ENCODE peak calls at places on chromosomes 11 and 22, in eight cellular contexts. V is ELF-1; Y is activated naive CD4-positive, alpha-beta T cell treated with anti-CD3 and anti-CD28 coated beads for 36 hours; P is thoracic aorta; T is neuronal stem cell; S is lower lobe of right lung; B is neural crest cell; C is stimulated activated CD4-positive, alpha-beta T cell treated with anti-CD3 and anti-CD28 coated beads, Interleukin-1b, Interleukin-23, amount 100 ng/mL, for 1 hour. Z is an unnamed sample.

GRCh38 chr22:49523374-49524008 is 304.2 kb downstream of the BRD1 start:
- DNase-seq in V (peak; percentile 36), Y (no peak), P (no peak), T (no peak), S (no peak), B (no peak), C (no peak), Z (no peak)

GRCh38 chr11:72617080-72617744 is 57.0 kb downstream of the PDE2A start:
- DNase-seq in V (no peak), Y (no peak), P (no peak), T (no peak), S (no peak), B (no peak), C (no peak), Z (no peak)

GRCh38 chr11:36249271-36249670 is 40.0 kb downstream of the COMMD9 start:
- DNase-seq in V (no peak), Y (no peak), P (no peak), T (no peak), S (no peak), B (no peak), C (no peak), Z (no peak)

GRCh38 chr11:130369141-130369691 is 54.5 kb upstream of the ZBTB44 start:
- DNase-seq in V (no peak), Y (no peak), P (no peak), T (no peak), S (no peak), B (no peak), C (no peak), Z (no peak)

GRCh38 chr11:95835768-95836488 is 45.6 kb downstream of the CEP57 start:
- DNase-seq in V (peak; percentile 63), Y (peak; percentile 77), P (peak; percentile 12), T (peak; percentile 72), S (peak; percentile 56), B (peak; percentile 57), C (peak; percentile 22), Z (peak; percentile 87)

GRCh38 chr22:24727218-24727851 is 47.2 kb downstream of the PIWIL3 start:
- DNase-seq in V (no peak), Y (no peak), P (no peak), T (no peak), S (no peak), B (no peak), C (no peak), Z (no peak)

GRCh38 chr22:40178417-40179409 is 988 bp downstream of the TNRC6B start:
- DNase-seq in V (peak; percentile 85), Y (peak; percentile 57), P (no peak), T (peak; percentile 62), S (no peak), B (peak; percentile 43), C (no peak), Z (peak; percentile 84)

GRCh38 chr22:48658871-48659270 is 1168.8 kb downstream of the BRD1 start:
- DNase-seq in V (no peak), Y (no peak), P (no peak), T (no peak), S (no peak), B (no peak), C (no peak), Z (no peak)

GRCh38 chr11:96052921-96053631 is 129.2 kb upstream of the MTMR2 start:
- DNase-seq in V (no peak), Y (no peak), P (no peak), T (no peak), S (no peak), B (no peak), C (no peak), Z (no peak)

GRCh38 chr11:46363455-46363920 is 16.2 kb downstream of the DGKZ start:
- DNase-seq in V (no peak), Y (no peak), P (no peak), T (no peak), S (no peak), B (no peak), C (no peak), Z (no peak)

GRCh38 chr11:122319842-122320555 is 204.0 kb upstream of the BLID start:
- DNase-seq in V (peak; percentile 19), Y (no peak), P (no peak), T (peak; percentile 9), S (no peak), B (peak; percentile 19), C (no peak), Z (no peak)

GRCh38 chr22:38734203-38735100 is 21.3 kb downstream of the SUN2 start:
- DNase-seq in V (no peak), Y (no peak), P (no peak), T (no peak), S (no peak), B (no peak), C (no peak), Z (no peak)

GRCh38 chr11:12455938-12456337 is 78.6 kb downstream of the PARVA start:
- DNase-seq in V (no peak), Y (no peak), P (no peak), T (no peak), S (no peak), B (no peak), C (no peak), Z (no peak)

GRCh38 chr22:45891021-45891421 is 85.9 kb downstream of the WNT7B start:
- DNase-seq in V (no peak), Y (no peak), P (no peak), T (no peak), S (peak; percentile 41), B (no peak), C (no peak), Z (no peak)

GRCh38 chr11:96126917-96127595 is 203.1 kb upstream of the MTMR2 start:
- DNase-seq in V (no peak), Y (no peak), P (no peak), T (no peak), S (no peak), B (no peak), C (no peak), Z (no peak)

GRCh38 chr11:86954288-86955110 is 696 bp downstream of the FZD4 start:
- DNase-seq in V (peak; percentile 71), Y (no peak), P (no peak), T (no peak), S (peak; percentile 52), B (peak; percentile 30), C (no peak), Z (no peak)

GRCh38 chr11:2558861-2559526 is 114.2 kb downstream of the KCNQ1 start:
- DNase-seq in V (no peak), Y (no peak), P (no peak), T (no peak), S (peak; percentile 34), B (no peak), C (no peak), Z (no peak)

GRCh38 chr11:45042560-45042959 is 91.9 kb upstream of the TP53I11 start:
- DNase-seq in V (no peak), Y (no peak), P (peak; percentile 17), T (no peak), S (no peak), B (no peak), C (no peak), Z (no peak)

GRCh38 chr22:38982008-38982927 is at the start of gene APOBEC3B:
- DNase-seq in V (peak; percentile 84), Y (peak; percentile 87), P (peak; percentile 84), T (peak; percentile 41), S (peak; percentile 80), B (peak; percentile 32), C (peak; percentile 7), Z (peak; percentile 94)

GRCh38 chr22:43921361-43921760 is 2.2 kb upstream of the PNPLA3 start:
- DNase-seq in V (no peak), Y (no peak), P (no peak), T (no peak), S (no peak), B (no peak), C (no peak), Z (no peak)

GRCh38 chr22:16955678-16956210 is 52.3 kb downstream of the GAB4 start:
- DNase-seq in V (no peak), Y (no peak), P (no peak), T (no peak), S (no peak), B (no peak), C (no peak), Z (no peak)

GRCh38 chr11:72591785-72592490 is 82.3 kb downstream of the PDE2A start:
- DNase-seq in V (no peak), Y (peak; percentile 82), P (no peak), T (no peak), S (no peak), B (no peak), C (no peak), Z (peak; percentile 77)

GRCh38 chr11:18671246-18671645 is 27.3 kb upstream of the TMEM86A start:
- DNase-seq in V (no peak), Y (peak; percentile 36), P (no peak), T (no peak), S (no peak), B (no peak), C (no peak), Z (no peak)

GRCh38 chr11:70328556-70328955 is 58.1 kb downstream of the PPFIA1 start:
- DNase-seq in V (no peak), Y (no peak), P (no peak), T (no peak), S (no peak), B (no peak), C (no peak), Z (no peak)

GRCh38 chr22:50261615-50262459 is at the start of gene MAPK12:
- DNase-seq in V (no peak), Y (no peak), P (no peak), T (peak; percentile 71), S (no peak), B (no peak), C (no peak), Z (no peak)

GRCh38 chr11:96037267-96037990 is 113.5 kb upstream of the MTMR2 start:
- DNase-seq in V (peak; percentile 54), Y (no peak), P (no peak), T (no peak), S (no peak), B (no peak), C (no peak), Z (no peak)

GRCh38 chr11:71138737-71139425 is 113.5 kb downstream of the SHANK2 start:
- DNase-seq in V (no peak), Y (no peak), P (no peak), T (peak; percentile 11), S (no peak), B (no peak), C (no peak), Z (no peak)

GRCh38 chr11:110093407-110094297 is 460 bp downstream of the ZC3H12C start:
- DNase-seq in V (peak; percentile 71), Y (no peak), P (no peak), T (peak; percentile 39), S (peak; percentile 73), B (peak; percentile 51), C (no peak), Z (peak; percentile 73)

GRCh38 chr11:100961633-100962032 is 168.0 kb downstream of the PGR start:
- DNase-seq in V (no peak), Y (no peak), P (no peak), T (no peak), S (no peak), B (no peak), C (no peak), Z (no peak)

Z was measured in activated CD4-positive, alpha-beta T cell treated with anti-CD3 and anti-CD28 coated beads, Interleukin-2, amount 10 ng/mL, durations not matched to agents 24 days and 14 days.